ENCODE peak calls at places on chromosomes 16 and 17, in six cellular contexts. B is neural progenitor cell, O is psoas muscle, L is astrocyte, J is MM.1S, P is lung. Z is an unnamed sample.

GRCh38 chr16:53159781-53160436 is 105.1 kb downstream of the CHD9 start:
- DNase-seq in L (peak; percentile 29), J (peak; percentile 58), P (no peak), B (peak; percentile 65), O (no peak), Z (peak; percentile 44)

GRCh38 chr17:83198366-83199341 is 119.2 kb downstream of the METRNL start:
- DNase-seq in L (no peak), P (no peak), O (peak; percentile 9), J (peak; percentile 53), B (no peak), Z (peak; percentile 42)

GRCh38 chr17:74295625-74296547 is 21.9 kb downstream of the DNAI2 start:
- DNase-seq in J (no peak), L (peak; percentile 31), O (no peak), B (no peak), P (no peak), Z (peak; percentile 32)

GRCh38 chr17:29069526-29070041 is 26.6 kb downstream of the PIPOX start:
- DNase-seq in L (no peak), O (no peak), J (no peak), P (no peak), B (no peak), Z (peak; percentile 78)

GRCh38 chr17:66934040-66934439 is 30.5 kb upstream of the CACNG4 start:
- DNase-seq in O (no peak), J (no peak), P (no peak), B (no peak), L (no peak), Z (no peak)

GRCh38 chr17:74545456-74546230 is at the start of gene CD300C:
- DNase-seq in B (no peak), J (no peak), P (peak; percentile 41), O (no peak), L (peak; percentile 5), Z (peak; percentile 37)

GRCh38 chr17:67239597-67239996 is 5.4 kb downstream of the HELZ start:
- DNase-seq in B (no peak), J (no peak), O (no peak), P (no peak), L (peak; percentile 72), Z (no peak)

GRCh38 chr16:83967838-83968482 is at the start of gene NECAB2:
- DNase-seq in B (peak; percentile 78), O (peak; percentile 60), P (no peak), J (no peak), L (no peak), Z (peak; percentile 99)

GRCh38 chr17:78889525-78889924 is 13.5 kb downstream of the CEP295NL start:
- DNase-seq in O (no peak), J (peak; percentile 93), P (no peak), L (no peak), B (no peak), Z (no peak)

GRCh38 chr17:77842148-77842905 is 116.2 kb upstream of the TNRC6C start:
- DNase-seq in J (no peak), L (no peak), B (no peak), O (no peak), P (no peak), Z (peak; percentile 89)

GRCh38 chr16:1152651-1153259 is at the start of gene CACNA1H:
- DNase-seq in O (no peak), B (peak; percentile 86), L (no peak), J (no peak), P (no peak), Z (peak; percentile 93)

GRCh38 chr17:55089955-55090573 is 121.5 kb downstream of the STXBP4 start:
- DNase-seq in P (no peak), L (peak; percentile 34), J (no peak), B (peak; percentile 3), O (no peak), Z (no peak)

GRCh38 chr17:2435852-2436251 is 35.0 kb upstream of the MNT start:
- DNase-seq in O (no peak), P (no peak), B (no peak), L (no peak), J (no peak), Z (no peak)

GRCh38 chr16:88393571-88393970 is 10.8 kb downstream of the ZNF469 start:
- DNase-seq in L (no peak), J (no peak), B (no peak), O (no peak), P (no peak), Z (no peak)

GRCh38 chr17:78401246-78401645 is 22.8 kb downstream of the PGS1 start:
- DNase-seq in O (no peak), L (peak; percentile 63), P (no peak), J (no peak), B (no peak), Z (peak; percentile 81)

GRCh38 chr16:69166946-69167930 is 19.7 kb upstream of the SNTB2 start:
- DNase-seq in B (no peak), O (no peak), L (peak; percentile 65), P (no peak), J (no peak), Z (peak; percentile 31)

GRCh38 chr16:69171325-69172095 is 15.5 kb upstream of the SNTB2 start:
- DNase-seq in J (no peak), P (no peak), B (no peak), O (no peak), L (peak; percentile 85), Z (peak; percentile 83)

GRCh38 chr16:69166221-69166833 is 20.6 kb upstream of the SNTB2 start:
- DNase-seq in P (no peak), O (no peak), B (no peak), J (no peak), L (peak; percentile 74), Z (peak; percentile 92)

GRCh38 chr16:69169607-69170352 is 17.2 kb upstream of the SNTB2 start:
- DNase-seq in O (no peak), J (no peak), P (no peak), B (no peak), L (no peak), Z (no peak)

DNA sequence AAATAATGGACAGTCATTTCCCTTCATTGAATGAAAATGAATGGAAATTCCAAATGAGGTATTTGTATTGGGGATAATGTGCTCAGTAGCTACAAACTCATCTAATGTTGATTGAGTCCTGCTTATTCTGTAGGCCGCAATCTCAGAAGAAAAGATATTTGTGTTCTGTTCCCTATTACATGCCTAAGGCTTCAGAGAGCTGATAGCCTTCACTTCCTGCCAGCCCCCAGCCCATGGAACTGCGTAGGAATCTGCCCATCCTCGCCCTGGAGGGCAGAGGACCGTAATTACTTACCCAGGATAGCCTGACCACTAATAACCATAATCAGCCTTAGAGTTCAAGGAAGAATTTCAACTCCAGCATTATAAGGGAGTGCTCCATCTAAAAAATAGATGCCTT is 17.9 kb upstream of the SNTB2 start:
- DNase-seq in B (no peak), J (no peak), P (no peak), L (no peak), O (no peak), Z (no peak)
- H3K4me1 ChIP-seq in B (no peaks in the 10 kb centered on the region), J (no peaks in the 10 kb centered on the region), P (peaks cover under 1% of the 10 kb centered on the region), L (peaks cover 50% of the 10 kb centered on the region), O (peaks cover 4% of the 10 kb centered on the region), Z (peaks cover 44% of the 10 kb centered on the region)

DNA sequence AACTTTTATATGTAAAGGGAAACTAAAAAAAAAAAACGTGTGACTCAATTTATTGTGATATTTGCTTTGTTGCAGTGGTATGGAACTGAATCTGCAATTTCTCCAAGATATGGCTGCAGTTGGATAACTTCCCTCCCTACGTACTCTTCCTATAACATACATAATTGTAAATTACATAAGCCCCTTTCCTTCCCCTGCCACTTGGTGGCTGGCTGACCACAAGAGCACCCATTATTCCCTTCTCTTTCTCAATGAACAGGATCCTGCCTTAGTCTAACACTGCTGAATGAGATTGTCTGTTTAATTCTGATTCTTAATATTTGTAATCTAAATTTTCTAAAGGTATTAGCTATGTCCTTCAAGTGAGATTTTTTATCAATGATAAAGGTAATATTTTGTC is 27.8 kb downstream of the CCL4 start:
- DNase-seq in B (no peak), J (no peak), P (no peak), O (no peak), L (no peak), Z (no peak)
- TF ChIP-seq CTCF in B (no peak), J (peak; percentile 20), P (peak; percentile 18), O (no peak), L (no peak), Z (no peak)

GRCh38 chr17:17567114-17567513 is 24.4 kb downstream of the PEMT start:
- DNase-seq in J (no peak), O (peak; percentile 54), L (no peak), P (no peak), B (no peak), Z (no peak)

GRCh38 chr17:17564896-17565295 is 26.6 kb downstream of the PEMT start:
- DNase-seq in J (no peak), B (peak; percentile 70), L (no peak), O (no peak), P (no peak), Z (no peak)

GRCh38 chr17:17567631-17568030 is 23.9 kb downstream of the PEMT start:
- DNase-seq in P (peak; percentile 49), B (no peak), J (no peak), O (peak; percentile 79), L (peak; percentile 8), Z (no peak)

GRCh38 chr17:17564323-17564722 is 27.2 kb downstream of the PEMT start:
- DNase-seq in J (no peak), O (no peak), P (no peak), B (no peak), L (no peak), Z (no peak)

DNA sequence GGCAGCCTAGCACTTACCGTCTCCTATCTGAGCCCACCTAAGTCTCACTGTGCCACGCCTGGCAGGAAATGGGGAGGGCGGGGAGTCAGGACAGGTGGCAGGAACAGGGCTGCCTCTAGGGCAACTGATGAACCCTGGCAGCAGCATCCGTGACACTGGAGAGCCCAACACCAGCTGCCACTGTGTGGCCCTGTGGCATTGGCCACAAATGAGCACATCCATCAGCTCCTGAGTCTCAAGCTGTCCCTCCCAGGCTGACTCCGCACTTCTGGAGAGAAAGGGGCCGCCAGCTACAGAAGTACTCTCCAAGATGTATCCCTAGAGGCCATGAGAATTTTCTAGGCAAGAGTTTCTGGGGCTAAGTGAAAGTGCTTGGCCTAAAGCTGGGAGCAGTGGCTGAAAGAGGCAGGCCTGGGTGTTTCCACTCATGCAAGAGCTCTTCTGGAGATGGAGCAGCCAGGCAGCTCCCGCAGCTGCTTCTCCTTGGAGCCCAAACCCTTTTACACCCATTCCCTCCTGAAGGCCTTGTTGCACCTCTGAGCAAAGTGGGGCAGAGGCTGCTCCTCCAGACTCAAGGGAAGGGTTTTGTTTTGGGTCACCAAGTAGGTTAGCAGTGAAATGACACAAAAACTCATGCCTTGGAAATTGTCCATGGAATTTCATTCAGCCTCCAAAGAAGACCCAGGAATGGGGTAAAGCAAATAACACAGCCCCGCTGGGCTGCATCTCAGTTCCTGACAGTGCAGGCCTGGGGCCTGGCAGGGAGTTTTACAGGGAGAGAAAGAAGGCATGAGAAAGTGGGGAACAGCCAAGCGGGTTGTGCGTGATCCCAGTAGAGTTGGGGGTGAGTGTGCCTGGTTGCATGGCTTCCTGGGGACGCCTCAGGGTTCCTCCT is 25.8 kb downstream of the PEMT start:
- DNase-seq in L (no peak), O (peak; percentile 35), B (no peak), J (no peak), P (no peak), Z (peak; percentile 93)
- H3K4me1 ChIP-seq in L (no peaks in the 10 kb centered on the region), O (peaks cover 52% of the 10 kb centered on the region), B (peaks cover 12% of the 10 kb centered on the region), J (no peaks in the 10 kb centered on the region), P (peaks cover 35% of the 10 kb centered on the region), Z (peaks cover 16% of the 10 kb centered on the region)

GRCh38 chr17:33330877-33331276 is 37.8 kb upstream of the ASIC2 start:
- DNase-seq in O (no peak), P (no peak), B (no peak), L (no peak), J (no peak), Z (no peak)

GRCh38 chr17:33334703-33335102 is 41.6 kb upstream of the ASIC2 start:
- DNase-seq in P (no peak), J (no peak), L (no peak), O (no peak), B (no peak), Z (no peak)

GRCh38 chr17:33338242-33338641 is 45.1 kb upstream of the ASIC2 start:
- DNase-seq in O (no peak), L (no peak), B (no peak), J (no peak), P (no peak), Z (no peak)

GRCh38 chr17:33335491-33336173 is 42.5 kb upstream of the ASIC2 start:
- DNase-seq in B (peak; percentile 61), J (no peak), O (no peak), P (no peak), L (no peak), Z (no peak)
- TF ChIP-seq CTCF in B (peak; percentile 40), J (no peak), O (no peak), P (no peak), L (no peak), Z (no peak)

Z was measured in osteoblast.